ENCODE peak calls at places on chromosomes 4 and X, in six cellular contexts. J is mesendoderm; A is stomach; H is naive thymus-derived CD4-positive, alpha-beta T cell; B is cardiac muscle cell; V is tibial nerve. O is an unnamed sample. For H3K4me1, the result is how much of the 10 kb centered on the place peaks cover.

GRCh38 chrX:70013483-70014222 is 36.1 kb downstream of the AWAT2 start:
- DNase-seq in A (peak), H (no peak), J (peak), V (no peak), B (no peak), O (peak)

GRCh38 chr4:185589067-185589844 is 53.9 kb upstream of the PDLIM3 start:
- DNase-seq in A (no peak), V (no peak), B (no peak), J (no peak), H (no peak), O (no peak)

GRCh38 chr4:48439988-48440387 is 43.2 kb upstream of the SLC10A4 start:
- DNase-seq in A (peak), V (no peak), B (no peak), J (peak), H (no peak), O (no peak)

GRCh38 chr4:165787516-165788274 is 85.3 kb upstream of the TLL1 start:
- DNase-seq in B (no peak), H (no peak), J (no peak), A (no peak), V (no peak), O (no peak)

GRCh38 chr4:166229799-166230198 is 356.8 kb downstream of the TLL1 start:
- DNase-seq in B (no peak), V (no peak), H (no peak), A (no peak), J (no peak), O (no peak)

GRCh38 chrX:68163446-68163845 is 269.8 kb downstream of the OPHN1 start:
- DNase-seq in A (no peak), H (no peak), V (no peak), B (no peak), J (no peak), O (no peak)

GRCh38 chr4:38131371-38132139 is 171.4 kb downstream of the PTTG2 start:
- DNase-seq in V (peak), A (no peak), J (peak), H (peak), B (peak), O (no peak)

GRCh38 chrX:129798888-129799287 is 19.1 kb downstream of the SASH3 start:
- DNase-seq in H (no peak), V (no peak), A (no peak), B (no peak), J (no peak), O (no peak)

GRCh38 chr4:93313207-93313606 is 515.3 kb upstream of the ATOH1 start:
- DNase-seq in A (no peak), B (no peak), H (no peak), J (no peak), V (no peak), O (no peak)

GRCh38 chrX:11755724-11756123 is 2.3 kb upstream of the MSL3 start:
- DNase-seq in H (no peak), V (no peak), A (no peak), J (no peak), B (no peak), O (no peak)

GRCh38 chr4:51872283-51872997 is 29.5 kb downstream of the DCUN1D4 start:
- DNase-seq in V (no peak), B (no peak), A (no peak), J (no peak), H (no peak), O (no peak)

GRCh38 chr4:153555730-153556440 is 89.7 kb downstream of the TMEM131L start:
- DNase-seq in A (peak), B (peak), V (peak), J (no peak), H (no peak), O (peak)

GRCh38 chrX:2282490-2283090 is 218.2 kb downstream of the DHRSX start:
- DNase-seq in V (no peak), B (no peak), H (no peak), A (no peak), J (no peak), O (no peak)

GRCh38 chr4:114286275-114286674 is 306.8 kb upstream of the ARSJ start:
- DNase-seq in V (no peak), H (no peak), A (no peak), B (no peak), J (no peak), O (no peak)

GRCh38 chr4:167428172-167428571 is 193.9 kb upstream of the SPOCK3 start:
- DNase-seq in V (no peak), H (no peak), J (no peak), A (no peak), B (peak), O (no peak)

GRCh38 chrX:41334866-41335589 is 1.1 kb downstream of the DDX3X start:
- DNase-seq in V (peak), J (peak), A (peak), B (no peak), H (no peak), O (peak)

GRCh38 chrX:135000516-135000915 is 9.7 kb downstream of the SMIM10 start:
- DNase-seq in B (no peak), A (no peak), J (no peak), H (no peak), V (no peak), O (no peak)

GRCh38 chrX:150035531-150035930 is 97.2 kb upstream of the EOLA2 start:
- DNase-seq in H (no peak), J (no peak), B (no peak), A (no peak), V (no peak), O (no peak)

GRCh38 chr4:125022855-125023501 is 291.8 kb upstream of the FAT4 start:
- DNase-seq in H (no peak), V (no peak), A (no peak), J (no peak), B (no peak), O (no peak)

GRCh38 chrX:97155809-97156208 is 272.1 kb downstream of the RPA4 start:
- DNase-seq in B (peak), J (no peak), V (no peak), H (no peak), A (no peak), O (no peak)

GRCh38 chr4:81648576-81649272 is 177.0 kb upstream of the RASGEF1B start:
- DNase-seq in V (no peak), A (no peak), H (peak), J (no peak), B (no peak), O (no peak)

GRCh38 chr4:112167790-112168189 is 22.5 kb downstream of the FAM241A start:
- DNase-seq in B (no peak), J (no peak), H (peak), A (no peak), V (no peak), O (no peak)

GRCh38 chr4:6902318-6903042 is 7.1 kb upstream of the TBC1D14 start:
- DNase-seq in J (peak), A (peak), V (no peak), B (peak), H (no peak), O (no peak)
- H3K27ac ChIP-seq in J (no peak), A (peak), V (no peak), B (peak), H (no peak), O (no peak)

DNA sequence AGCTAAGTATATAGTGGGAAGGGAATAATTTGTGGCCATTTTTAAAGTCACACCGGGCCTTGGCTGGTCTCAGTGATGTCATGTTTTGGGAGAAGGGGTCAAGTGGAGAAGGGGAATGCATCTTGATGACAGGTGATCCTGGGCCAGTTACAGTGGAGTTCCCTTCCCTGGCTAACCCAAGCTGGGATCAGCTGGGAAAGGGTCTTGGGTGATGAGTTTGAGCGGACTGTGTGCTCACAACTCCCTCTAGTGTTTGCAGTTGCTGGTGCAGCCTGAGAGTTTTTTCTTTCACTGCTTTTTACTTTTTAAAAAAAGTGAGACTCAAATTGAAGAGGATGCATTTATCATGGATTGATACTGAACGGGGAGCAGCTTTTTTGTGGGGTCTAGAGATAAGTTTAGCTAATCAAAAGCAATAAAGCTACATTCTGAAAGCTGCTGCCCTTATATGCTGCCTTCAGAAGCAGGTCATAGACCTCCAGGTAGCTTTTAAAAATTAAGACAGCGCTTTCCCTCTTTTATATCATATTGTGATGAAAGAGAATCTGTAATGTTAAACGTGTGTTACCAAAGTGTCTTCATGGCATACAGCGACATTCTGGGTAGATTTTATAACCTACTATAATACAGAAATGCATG is 164.7 kb downstream of the DCLK2 start:
- DNase-seq in B (peak), J (peak), H (no peak), V (peak), A (no peak), O (no peak)
- H3K4me1 ChIP-seq in B (under half), J (under half), H (under half), V (under half), A (under half), O (under half)

DNA sequence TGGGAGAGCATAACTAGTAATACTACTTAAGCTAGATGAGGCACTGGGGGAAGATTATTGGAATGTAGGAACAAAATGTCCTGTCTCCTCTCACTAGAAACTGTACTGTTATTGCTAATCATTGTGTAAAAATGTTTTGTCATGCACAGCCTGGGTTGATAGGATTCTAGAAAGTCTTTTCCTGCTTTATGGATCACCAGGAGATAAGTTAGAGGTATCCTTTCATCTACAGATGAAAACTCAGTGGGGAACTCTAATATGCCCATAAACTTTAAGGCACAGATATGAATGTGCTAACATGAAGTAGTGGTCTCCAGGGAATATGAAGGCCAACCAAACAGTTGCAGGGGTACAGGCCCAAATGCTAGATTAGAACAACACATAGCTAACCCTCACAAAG is 57.5 kb downstream of the SRPX start:
- DNase-seq in B (no peak), J (no peak), H (no peak), V (no peak), A (no peak), O (no peak)
- H3K27ac ChIP-seq in B (no peak), J (no peak), H (no peak), V (no peak), A (no peak), O (no peak)

DNA sequence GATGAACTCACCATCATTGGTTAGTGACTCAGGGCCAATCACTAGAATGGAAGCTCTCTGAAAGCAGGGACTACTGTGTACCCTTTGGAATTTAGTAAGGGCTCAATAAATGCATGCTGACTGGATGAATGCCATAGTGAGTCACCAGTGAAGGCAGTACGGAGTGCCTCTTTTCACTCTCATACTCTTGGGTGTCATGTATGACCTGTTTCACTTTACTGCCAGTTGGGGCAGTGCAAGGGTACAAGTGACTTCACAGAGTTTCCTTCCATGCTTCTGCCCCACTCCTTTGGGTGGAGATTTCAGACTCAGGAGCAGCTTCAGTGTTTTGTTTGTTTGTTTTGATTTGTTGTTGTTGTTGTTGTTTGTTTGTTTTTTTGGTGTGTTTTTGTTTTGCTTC is 57.7 kb downstream of the SOX3 start:
- DNase-seq in V (no peak), B (no peak), A (no peak), J (peak), H (no peak), O (no peak)
- H3K4me1 ChIP-seq in V (under half), B (under half), A (under half), J (under half), H (under half), O (under half)

DNA sequence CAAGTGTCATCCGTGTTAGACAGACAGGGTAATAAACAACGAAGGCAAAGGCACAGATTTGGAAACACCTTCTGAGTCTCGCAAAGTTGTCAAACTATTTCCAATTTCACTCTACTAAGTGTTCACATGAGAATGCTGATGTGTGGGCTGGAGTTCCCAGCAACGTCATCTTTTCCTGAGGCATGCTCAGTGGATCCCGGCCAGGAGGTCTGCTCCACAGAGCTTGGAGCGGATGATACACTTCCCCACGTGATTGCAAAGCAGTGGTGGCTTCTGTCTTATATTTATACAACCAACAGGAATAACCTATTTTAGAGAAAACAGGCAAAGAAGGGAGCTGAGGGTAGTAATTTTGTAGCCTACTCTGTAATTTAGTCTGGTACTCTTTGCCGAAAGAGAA is 40.1 kb upstream of the PDK3 start:
- DNase-seq in V (peak), B (no peak), J (no peak), H (no peak), A (no peak), O (peak)
- H3K27ac ChIP-seq in V (no peak), B (no peak), J (no peak), H (no peak), A (peak), O (no peak)

GRCh38 chr4:144295286-144295995 is 154.9 kb upstream of the GYPA start:
- DNase-seq in J (no peak), H (no peak), B (no peak), A (no peak), V (no peak), O (no peak)

GRCh38 chr4:144289687-144290433 is 149.3 kb upstream of the GYPA start:
- DNase-seq in B (no peak), V (no peak), J (no peak), H (no peak), A (no peak), O (no peak)

GRCh38 chr4:144291164-144291563 is 150.6 kb upstream of the GYPA start:
- DNase-seq in B (no peak), J (no peak), V (no peak), H (no peak), A (no peak), O (no peak)

GRCh38 chr4:144296941-144297340 is 156.4 kb upstream of the GYPA start:
- DNase-seq in A (no peak), H (no peak), B (no peak), J (no peak), V (no peak), O (no peak)

DNA sequence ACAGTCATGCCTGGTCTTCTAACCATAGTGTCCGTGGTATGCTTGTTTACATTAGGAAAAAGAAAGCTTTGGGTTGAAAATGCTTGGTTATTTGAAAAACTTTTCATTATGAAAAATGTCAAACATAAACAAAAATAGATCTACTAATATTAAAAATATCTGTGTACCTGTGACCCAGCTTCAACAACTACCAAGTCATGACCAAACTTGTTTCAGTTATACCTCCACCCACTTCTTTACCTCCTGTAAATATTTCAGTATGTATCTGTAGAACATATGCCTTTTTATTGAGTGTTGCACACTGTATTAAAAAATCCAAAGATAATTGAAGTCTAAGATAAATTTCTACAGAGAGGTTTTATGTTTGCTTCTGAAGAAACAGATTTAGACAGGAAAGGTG is 153.7 kb upstream of the GYPA start:
- DNase-seq in H (no peak), J (no peak), B (no peak), V (no peak), A (no peak), O (no peak)
- H3K4me1 ChIP-seq in H (under half), J (under half), B (under half), V (under half), A (under half), O (under half)

DNA sequence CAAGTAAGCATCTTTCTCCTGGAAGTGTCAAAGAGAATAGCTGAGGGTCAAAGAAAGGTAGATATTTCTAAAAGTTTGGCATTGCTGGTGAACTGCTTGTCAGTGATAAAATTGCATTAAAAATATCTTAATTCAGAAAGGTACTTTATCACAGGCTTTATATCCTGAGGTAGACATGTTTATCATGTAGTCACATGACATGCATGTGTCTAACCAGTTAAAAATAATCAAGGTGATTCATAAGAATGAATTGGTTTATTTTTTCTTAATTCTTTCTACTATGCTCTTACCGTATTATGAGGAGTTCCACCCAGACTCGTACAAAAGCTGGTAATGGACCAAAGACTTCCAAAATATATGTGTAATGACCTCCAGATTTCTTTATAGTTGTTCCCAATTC is 6.1 kb downstream of the SLC7A11 start:
- DNase-seq in H (no peak), J (no peak), V (no peak), A (no peak), B (no peak), O (no peak)
- H3K27ac ChIP-seq in H (no peak), J (no peak), V (no peak), A (peak), B (no peak), O (no peak)

GRCh38 chr4:122900314-122900713 is 22.1 kb downstream of the NUDT6 start:
- DNase-seq in A (no peak), H (no peak), J (no peak), B (no peak), V (no peak), O (no peak)

GRCh38 chr4:122899682-122900081 is 22.7 kb downstream of the NUDT6 start:
- DNase-seq in H (no peak), B (no peak), V (no peak), A (no peak), J (no peak), O (no peak)

GRCh38 chr4:122898370-122899150 is 23.8 kb downstream of the NUDT6 start:
- DNase-seq in J (no peak), B (no peak), H (no peak), A (no peak), V (peak), O (no peak)

GRCh38 chr4:122903766-122904165 is 18.6 kb downstream of the NUDT6 start:
- DNase-seq in H (no peak), V (no peak), A (no peak), B (no peak), J (peak), O (no peak)

DNA sequence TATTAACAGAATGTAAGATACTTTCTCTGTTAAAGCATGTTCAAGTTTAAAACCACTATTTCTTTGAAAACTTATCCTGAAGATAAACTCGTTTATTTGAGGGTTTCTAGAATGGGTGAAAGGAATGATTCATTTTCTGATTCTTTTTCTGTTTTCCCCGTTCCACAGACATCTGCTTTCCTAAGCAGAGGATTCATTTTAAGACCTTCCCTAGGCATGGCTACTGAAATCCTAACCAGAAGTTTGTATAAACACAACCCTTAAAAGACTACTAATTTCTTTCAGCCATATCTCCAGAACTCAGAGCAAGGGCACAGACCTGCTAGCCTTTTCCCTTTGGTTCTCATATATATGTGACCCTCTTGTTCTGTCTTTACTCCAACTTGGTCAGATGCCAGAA is 20.8 kb downstream of the NUDT6 start:
- DNase-seq in J (no peak), B (no peak), H (no peak), A (no peak), V (no peak), O (no peak)
- H3K4me1 ChIP-seq in J (under half), B (under half), H (under half), A (under half), V (under half), O (under half)

DNA sequence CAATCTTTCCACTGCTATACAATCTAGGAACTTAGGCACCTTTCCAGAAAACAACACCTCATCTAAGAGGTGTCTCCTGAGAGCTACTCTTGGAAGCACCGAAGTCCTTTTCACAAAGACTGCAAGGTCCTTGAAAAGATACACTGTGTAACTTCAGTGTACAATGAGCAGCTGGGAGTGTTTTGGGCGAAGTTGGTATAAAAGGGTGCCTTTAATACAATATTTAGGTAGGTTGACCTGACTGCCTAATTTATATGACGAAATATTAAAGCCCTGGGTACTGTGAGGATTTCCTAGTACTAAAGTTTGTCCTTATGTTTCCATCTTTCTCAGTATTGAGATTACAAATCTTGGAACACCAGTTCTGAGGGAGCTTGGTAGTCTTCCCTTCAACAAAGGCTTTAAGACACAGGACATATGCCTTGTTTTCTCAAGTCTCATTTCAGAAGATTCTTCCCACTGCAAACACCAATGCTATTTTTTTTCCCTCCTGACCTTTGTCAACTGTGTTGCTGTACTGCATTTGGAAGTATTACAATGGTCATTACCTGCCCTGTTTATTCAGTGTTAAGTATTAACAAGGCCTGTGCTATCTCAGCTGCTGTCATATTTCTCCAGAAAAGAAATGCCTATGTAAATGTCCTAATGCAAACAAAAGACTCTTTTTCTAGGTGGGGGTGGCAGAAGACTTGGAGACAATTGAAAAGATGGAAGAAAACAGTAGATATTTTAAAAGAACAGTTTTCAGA is 134.2 kb downstream of the MAML3 start:
- DNase-seq in B (no peak), J (no peak), V (no peak), A (no peak), H (no peak), O (no peak)
- H3K27ac ChIP-seq in B (peak), J (no peak), V (peak), A (peak), H (no peak), O (peak)

O was measured in psoas muscle.